ENCODE peak calls at places on chromosomes 1 and 21, in seven cellular contexts. E is upper lobe of left lung, G is A549, B is stomach, K is Peyer's patch, S is GM12892, C is tibial nerve. Y is an unnamed sample.

GRCh38 chr1:232890340-232890953 is 60.0 kb upstream of the NTPCR start:
- DNase-seq in E (no peak), G (no peak), B (no peak), K (no peak), S (no peak), C (no peak), Y (no peak)

GRCh38 chr1:20493839-20494608 is 8.0 kb upstream of the CAMK2N1 start:
- DNase-seq in E (peak), G (peak), B (peak), K (peak), S (peak), C (peak), Y (peak)

GRCh38 chr1:156435551-156436318 is 64.8 kb downstream of the MEF2D start:
- DNase-seq in E (no peak), G (no peak), B (peak), K (no peak), S (peak), C (no peak), Y (peak)

GRCh38 chr21:38993561-38993960 is 187.8 kb downstream of the ETS2 start:
- DNase-seq in E (peak), G (peak), B (peak), K (peak), S (no peak), C (no peak), Y (peak)

GRCh38 chr1:167501513-167502191 is 16.7 kb downstream of the CD247 start:
- DNase-seq in E (no peak), G (no peak), B (no peak), K (peak), S (no peak), C (no peak), Y (no peak)

GRCh38 chr21:33299181-33299752 is 25.5 kb upstream of the IFNAR1 start:
- DNase-seq in E (peak), G (no peak), B (no peak), K (no peak), S (peak), C (no peak), Y (no peak)

GRCh38 chr21:45226540-45227326 is 61.0 kb downstream of the POFUT2 start:
- DNase-seq in E (no peak), G (no peak), B (no peak), K (no peak), S (no peak), C (no peak), Y (no peak)

GRCh38 chr1:43372172-43372571 is 4.4 kb upstream of the ELOVL1 start:
- DNase-seq in E (no peak), G (no peak), B (no peak), K (no peak), S (no peak), C (no peak), Y (no peak)

GRCh38 chr1:66750578-66750977 is 1.7 kb upstream of the DYNLT5 start:
- DNase-seq in E (no peak), G (no peak), B (no peak), K (no peak), S (no peak), C (no peak), Y (no peak)

GRCh38 chr1:101291562-101292035 is 54.8 kb downstream of the S1PR1 start:
- DNase-seq in E (peak), G (no peak), B (no peak), K (no peak), S (no peak), C (no peak), Y (no peak)

GRCh38 chr21:34813266-34813886 is 144.6 kb downstream of the CLIC6 start:
- DNase-seq in E (no peak), G (no peak), B (peak), K (no peak), S (no peak), C (no peak), Y (no peak)

GRCh38 chr1:183210678-183211077 is 24.6 kb downstream of the LAMC2 start:
- DNase-seq in E (no peak), G (no peak), B (no peak), K (no peak), S (no peak), C (no peak), Y (no peak)

DNA sequence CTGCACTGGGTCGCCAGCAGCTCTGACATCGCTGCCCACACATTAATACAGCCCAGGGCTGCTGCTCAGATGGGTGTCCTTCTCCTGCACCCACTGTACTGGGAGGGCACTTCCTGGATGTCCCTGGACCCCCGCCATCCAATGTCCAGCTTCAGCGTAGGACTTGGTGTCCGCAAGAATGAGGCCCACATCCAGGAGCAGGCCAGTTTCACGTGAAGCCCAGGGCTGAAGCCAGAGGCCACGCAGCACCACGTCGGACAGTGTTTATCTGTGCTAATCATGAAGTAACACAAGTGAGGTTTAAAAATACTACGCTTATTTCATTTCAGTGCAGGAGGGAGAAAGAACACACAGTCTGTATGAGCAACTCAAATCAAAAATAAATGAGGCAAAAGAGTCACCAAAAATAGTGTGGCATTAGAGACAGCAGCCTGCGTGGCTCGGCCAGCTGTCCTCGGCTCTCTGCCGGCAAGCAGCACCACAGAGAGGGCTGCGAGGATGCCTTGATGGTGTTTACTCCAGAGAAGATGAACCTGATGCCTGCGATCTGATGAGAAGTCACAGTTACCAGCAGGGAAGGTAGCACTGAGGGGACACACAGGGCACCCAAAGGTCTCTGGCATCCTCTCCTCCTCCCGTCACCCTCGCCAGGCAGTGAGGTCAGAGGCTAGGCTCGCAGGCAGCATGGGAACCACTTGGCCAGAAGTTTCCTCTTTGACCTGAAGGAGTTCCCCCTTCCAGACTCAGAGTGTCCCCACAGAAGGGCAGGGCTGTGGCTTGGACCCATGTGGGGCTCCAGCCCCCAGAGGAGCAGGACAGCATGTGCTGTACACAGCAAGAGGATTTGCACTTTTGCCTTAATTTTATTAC is 22.1 kb upstream of the NPHP4 start:
- DNase-seq in E (peak), G (no peak), B (no peak), K (no peak), S (no peak), C (no peak), Y (no peak)
- TF ChIP-seq POLR2A in E (no peak), G (no peak), B (no peak), K (no peak), S (no peak), C (no peak), Y (no peak)

GRCh38 chr1:3530931-3531818 is 76.7 kb downstream of the ARHGEF16 start:
- DNase-seq in E (peak), G (peak), B (peak), K (peak), S (no peak), C (peak), Y (peak)
- TF ChIP-seq POLR2A in E (peak), G (peak), B (no peak), K (peak), S (no peak), C (no peak), Y (no peak)

GRCh38 chr1:225914391-225914790 is 9.7 kb downstream of the PYCR2 start:
- DNase-seq in E (no peak), G (no peak), B (no peak), K (no peak), S (no peak), C (no peak), Y (no peak)

GRCh38 chr1:225908013-225908640 is 15.9 kb downstream of the PYCR2 start:
- DNase-seq in E (no peak), G (no peak), B (no peak), K (no peak), S (no peak), C (no peak), Y (no peak)

GRCh38 chr1:225909477-225909876 is 14.6 kb downstream of the PYCR2 start:
- DNase-seq in E (no peak), G (no peak), B (no peak), K (no peak), S (no peak), C (no peak), Y (no peak)

GRCh38 chr1:225908773-225909172 is 15.3 kb downstream of the PYCR2 start:
- DNase-seq in E (no peak), G (no peak), B (no peak), K (no peak), S (no peak), C (no peak), Y (no peak)

DNA sequence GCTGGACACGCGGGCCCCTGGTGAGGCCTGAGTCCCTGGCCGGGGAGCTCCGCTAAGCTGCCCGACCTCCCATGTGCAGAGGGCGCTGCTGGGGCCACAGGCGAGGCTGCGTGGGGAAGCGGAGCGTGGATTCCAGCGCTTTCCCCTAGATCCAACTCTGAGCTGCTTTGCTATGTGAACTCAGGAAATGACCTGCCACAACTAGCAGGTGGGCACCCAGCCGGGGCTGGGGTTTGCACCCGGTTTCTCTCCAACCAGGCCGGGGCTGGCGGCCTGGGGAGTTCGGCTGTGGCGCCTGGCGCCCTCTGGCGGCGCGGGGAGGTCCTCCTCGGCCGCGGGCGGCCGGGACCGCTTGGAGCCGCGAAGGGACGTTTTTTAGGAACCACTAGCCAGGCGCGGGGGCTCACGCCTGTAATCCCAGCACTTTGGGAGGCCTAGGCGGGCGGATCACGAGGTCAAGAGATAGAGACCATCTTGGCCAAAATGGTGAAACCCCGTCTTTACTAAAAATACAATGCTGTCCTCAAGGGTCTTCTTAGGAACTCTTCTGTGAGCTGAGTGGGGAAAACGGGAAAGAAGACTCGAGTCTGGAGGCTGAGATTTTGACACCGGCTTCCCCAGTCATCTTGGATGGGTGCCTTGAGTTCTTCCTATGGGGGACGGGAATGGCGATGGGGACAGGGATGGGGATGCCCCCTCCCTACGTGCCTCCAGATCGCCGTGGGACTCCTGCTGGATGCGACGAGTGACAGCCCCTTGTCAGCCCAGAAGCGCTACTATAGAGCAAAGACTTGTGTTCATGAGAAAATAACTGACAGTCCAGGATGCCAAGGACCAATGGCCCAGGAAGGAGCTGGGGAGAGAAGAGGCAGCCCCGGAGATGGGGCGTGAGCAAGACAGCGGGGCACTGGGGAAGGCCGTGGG is 12.6 kb downstream of the PYCR2 start:
- DNase-seq in E (peak), G (peak), B (peak), K (peak), S (peak), C (peak), Y (peak)
- TF ChIP-seq POLR2A in E (no peak), G (no peak), B (no peak), K (no peak), S (no peak), C (no peak), Y (no peak)

GRCh38 chr1:201469645-201470074 is 672 bp upstream of the PHLDA3 start:
- DNase-seq in E (no peak), G (no peak), B (no peak), K (no peak), S (no peak), C (no peak), Y (no peak)

GRCh38 chr1:201468501-201468843 is 516 bp downstream of the PHLDA3 start:
- DNase-seq in E (peak), G (no peak), B (peak), K (no peak), S (peak), C (no peak), Y (peak)

GRCh38 chr1:201470581-201470980 is 1.6 kb upstream of the PHLDA3 start:
- DNase-seq in E (no peak), G (no peak), B (no peak), K (no peak), S (no peak), C (no peak), Y (no peak)

GRCh38 chr1:201466492-201466891 is 2.5 kb downstream of the PHLDA3 start:
- DNase-seq in E (peak), G (no peak), B (peak), K (no peak), S (no peak), C (no peak), Y (no peak)

DNA sequence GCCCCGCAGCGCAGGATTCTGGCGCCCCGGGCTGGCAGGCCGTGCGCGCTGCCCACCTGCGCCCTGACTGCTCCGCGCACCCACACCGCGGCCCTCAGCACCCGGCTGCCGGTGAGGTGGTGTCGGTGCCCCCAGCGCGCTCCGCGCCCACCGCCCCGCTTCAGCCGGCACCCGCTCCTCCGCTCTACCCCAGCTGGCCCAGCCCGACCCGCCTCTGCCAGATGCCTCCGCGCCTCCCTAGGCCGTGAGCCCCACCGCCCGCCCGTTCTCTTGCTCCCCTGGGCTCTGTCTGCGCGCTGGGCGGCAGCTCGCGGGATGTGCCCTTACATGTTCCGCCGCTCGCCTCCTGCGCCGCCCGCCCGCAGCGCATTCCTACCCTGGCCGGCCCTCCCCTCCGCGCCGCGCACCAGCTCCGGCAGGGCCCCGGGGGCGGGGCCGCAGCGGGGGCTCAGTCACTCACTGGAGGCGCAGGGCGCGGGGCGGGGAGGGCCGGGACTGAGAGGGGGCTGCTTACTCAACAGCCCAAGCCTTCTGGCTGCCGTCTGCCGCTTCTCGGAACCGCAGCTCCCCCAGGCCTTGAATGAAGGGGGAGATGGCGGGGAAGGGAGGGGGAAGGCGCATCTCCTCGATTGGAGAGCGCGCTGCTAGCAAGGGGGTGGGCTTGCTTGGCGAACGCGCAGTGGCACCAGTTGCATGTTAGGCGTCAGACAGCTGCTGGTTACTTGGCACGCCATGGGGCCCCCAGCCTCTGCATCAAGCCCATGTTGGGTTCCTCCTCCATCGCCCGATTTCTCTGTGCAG is at the start of gene PHLDA3:
- DNase-seq in E (peak), G (peak), B (peak), K (peak), S (peak), C (peak), Y (peak)
- TF ChIP-seq POLR2A in E (peak), G (peak), B (no peak), K (peak), S (peak), C (peak), Y (peak)

GRCh38 chr1:28507247-28507645 is 1.4 kb downstream of the RCC1 start:
- DNase-seq in E (no peak), G (no peak), B (no peak), K (no peak), S (no peak), C (no peak), Y (peak)

GRCh38 chr1:28508435-28508754 is 2.6 kb downstream of the RCC1 start:
- DNase-seq in E (no peak), G (no peak), B (no peak), K (no peak), S (no peak), C (no peak), Y (no peak)

GRCh38 chr1:28506907-28507246 is 1.0 kb downstream of the RCC1 start:
- DNase-seq in E (no peak), G (no peak), B (no peak), K (no peak), S (no peak), C (no peak), Y (no peak)

GRCh38 chr1:28509705-28510349 is 4.0 kb downstream of the RCC1 start:
- DNase-seq in E (no peak), G (no peak), B (no peak), K (no peak), S (no peak), C (no peak), Y (no peak)

GRCh38 chr1:28507646-28508434 is 2.0 kb downstream of the RCC1 start:
- DNase-seq in E (no peak), G (no peak), B (no peak), K (no peak), S (no peak), C (no peak), Y (no peak)
- TF ChIP-seq POLR2A in E (no peak), G (no peak), B (no peak), K (no peak), S (no peak), C (no peak), Y (no peak)